ENCODE peak calls at places on chromosome 3, in five cellular contexts. One of them, this sample, is unnamed.

GRCh38 chr3:195908439-195909293 is at the start of gene TNK2:
- DNase-seq in A549: peak; percentile 19
- DNase-seq in IMR-90: no peak
- DNase-seq in GM12878: no peak
- DNase-seq in HepG2: no peak
- DNase-seq in this sample: peak; percentile 39

GRCh38 chr3:64798316-64798715 is 110.5 kb upstream of the ADAMTS9 start:
- DNase-seq in A549: no peak
- DNase-seq in IMR-90: no peak
- DNase-seq in GM12878: no peak
- DNase-seq in HepG2: no peak
- DNase-seq in this sample: no peak

GRCh38 chr3:142904639-142905441 is 16.0 kb upstream of the PCOLCE2 start:
- DNase-seq in A549: no peak
- DNase-seq in IMR-90: no peak
- DNase-seq in GM12878: no peak
- DNase-seq in HepG2: peak; percentile 15
- DNase-seq in this sample: no peak

GRCh38 chr3:121152573-121152972 is 244.6 kb downstream of the STXBP5L start:
- DNase-seq in A549: no peak
- DNase-seq in IMR-90: no peak
- DNase-seq in GM12878: no peak
- DNase-seq in HepG2: peak; percentile 2
- DNase-seq in this sample: no peak

GRCh38 chr3:51941798-51942602 is at the start of the genes PARP3 and RRP9:
- DNase-seq in A549: peak; percentile 97
- DNase-seq in IMR-90: peak; percentile 100
- DNase-seq in GM12878: peak; percentile 99
- DNase-seq in HepG2: peak; percentile 99
- DNase-seq in this sample: peak; percentile 93

GRCh38 chr3:59644479-59645075 is 594.8 kb upstream of the CFAP20DC start:
- DNase-seq in A549: no peak
- DNase-seq in IMR-90: no peak
- DNase-seq in GM12878: no peak
- DNase-seq in HepG2: no peak
- DNase-seq in this sample: no peak

GRCh38 chr3:121663171-121663847 is 2.6 kb upstream of the HCLS1 start:
- DNase-seq in A549: no peak
- DNase-seq in IMR-90: no peak
- DNase-seq in GM12878: no peak
- DNase-seq in HepG2: peak; percentile 32
- DNase-seq in this sample: no peak

GRCh38 chr3:18295171-18295920 is 129.8 kb downstream of the SATB1 start:
- DNase-seq in A549: peak; percentile 43
- DNase-seq in IMR-90: peak; percentile 46
- DNase-seq in GM12878: no peak
- DNase-seq in HepG2: peak; percentile 21
- DNase-seq in this sample: peak; percentile 30

GRCh38 chr3:129121016-129121791 is 400 bp downstream of the RAB43 start:
- DNase-seq in A549: no peak
- DNase-seq in IMR-90: peak; percentile 26
- DNase-seq in GM12878: no peak
- DNase-seq in HepG2: no peak
- DNase-seq in this sample: no peak

GRCh38 chr3:56883828-56884227 is 82.1 kb upstream of the ARHGEF3 start:
- DNase-seq in A549: no peak
- DNase-seq in IMR-90: no peak
- DNase-seq in GM12878: no peak
- DNase-seq in HepG2: no peak
- DNase-seq in this sample: no peak

DNA sequence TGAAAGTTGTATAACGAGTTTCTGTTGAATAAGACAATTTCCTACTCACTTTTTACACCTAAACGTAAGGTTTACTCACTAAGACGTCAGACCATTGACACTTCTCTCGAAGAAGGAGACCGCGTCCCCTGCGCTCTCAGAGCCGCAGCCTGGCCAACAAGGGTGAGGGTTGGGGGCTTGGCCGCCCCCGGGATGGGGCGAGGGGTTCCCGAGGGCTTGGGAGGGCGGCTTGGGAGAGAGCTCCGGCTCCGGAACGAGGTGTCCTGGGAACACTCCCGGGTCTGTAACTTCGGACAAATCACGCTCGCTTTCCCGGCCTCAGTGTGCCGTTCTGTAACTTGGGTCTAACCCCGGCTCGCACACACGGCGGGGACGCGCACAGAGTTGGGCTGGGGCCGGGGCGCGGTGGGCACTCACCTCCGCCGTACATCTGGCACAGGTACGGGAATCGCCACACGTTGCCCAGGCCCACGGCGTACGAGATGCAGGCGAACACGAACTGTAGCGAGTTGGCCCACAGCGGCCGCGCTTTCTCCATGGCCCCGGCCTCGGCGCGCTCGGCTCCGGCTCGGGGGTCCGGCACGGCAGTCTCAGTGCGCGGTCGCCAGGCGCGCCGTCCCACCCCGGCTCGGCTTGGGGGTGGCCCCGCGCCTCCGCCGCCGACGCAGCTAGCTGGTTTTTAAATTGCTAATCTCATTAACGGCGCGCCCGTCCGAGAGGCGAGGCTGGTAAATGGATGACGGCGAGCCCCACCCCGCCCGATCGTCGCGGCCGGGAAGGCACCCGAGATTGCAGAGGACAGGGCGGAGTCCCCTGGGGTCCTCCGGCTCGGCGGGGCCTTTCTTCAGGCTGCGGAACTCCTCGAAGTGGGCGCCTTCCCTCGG is at the start of gene SLC6A20:
- DNase-seq in A549: no peak
- DNase-seq in IMR-90: no peak
- DNase-seq in GM12878: no peak
- DNase-seq in HepG2: no peak
- DNase-seq in this sample: no peak
- TF ChIP-seq POLR2A in A549: no peak
- TF ChIP-seq POLR2A in IMR-90: no peak
- TF ChIP-seq POLR2A in GM12878: no peak
- TF ChIP-seq POLR2A in HepG2: no peak
- TF ChIP-seq POLR2A in this sample: no peak

GRCh38 chr3:62132027-62132590 is 241.2 kb downstream of the FEZF2 start:
- DNase-seq in A549: no peak
- DNase-seq in IMR-90: no peak
- DNase-seq in GM12878: no peak
- DNase-seq in HepG2: no peak
- DNase-seq in this sample: no peak

GRCh38 chr3:62133015-62133414 is 240.3 kb downstream of the FEZF2 start:
- DNase-seq in A549: no peak
- DNase-seq in IMR-90: no peak
- DNase-seq in GM12878: no peak
- DNase-seq in HepG2: no peak
- DNase-seq in this sample: no peak

GRCh38 chr3:62131620-62132019 is 241.7 kb downstream of the FEZF2 start:
- DNase-seq in A549: no peak
- DNase-seq in IMR-90: peak; percentile 11
- DNase-seq in GM12878: no peak
- DNase-seq in HepG2: no peak
- DNase-seq in this sample: peak; percentile 28

GRCh38 chr3:62135731-62136130 is 237.6 kb downstream of the FEZF2 start:
- DNase-seq in A549: no peak
- DNase-seq in IMR-90: no peak
- DNase-seq in GM12878: no peak
- DNase-seq in HepG2: no peak
- DNase-seq in this sample: no peak

DNA sequence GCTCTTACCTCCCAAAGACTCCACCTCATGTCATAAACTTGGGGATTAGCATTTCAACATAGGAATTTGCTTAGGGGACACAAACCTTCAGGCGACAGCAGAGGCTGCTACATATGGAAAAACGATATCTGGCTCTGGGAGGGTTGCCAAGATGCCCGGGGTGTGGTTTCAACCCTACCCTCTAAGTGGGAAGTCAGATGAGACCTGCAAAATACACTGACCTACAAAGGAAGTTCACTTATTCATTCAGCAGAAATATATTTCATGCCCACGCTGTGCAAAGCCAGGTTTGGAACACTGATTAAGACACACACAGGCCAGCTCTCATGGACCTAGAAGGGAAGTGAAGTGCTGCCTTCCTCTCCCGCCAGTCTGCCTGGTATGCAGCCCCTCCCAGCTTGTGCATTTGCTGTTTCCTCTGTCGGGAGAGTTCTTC is 239.3 kb downstream of the FEZF2 start:
- DNase-seq in A549: no peak
- DNase-seq in IMR-90: peak; percentile 8
- DNase-seq in GM12878: no peak
- DNase-seq in HepG2: no peak
- DNase-seq in this sample: no peak
- TF ChIP-seq RFX5 in A549: no peak
- TF ChIP-seq RFX5 in IMR-90: no peak
- TF ChIP-seq RFX5 in GM12878: no peak
- TF ChIP-seq RFX5 in HepG2: no peak
- TF ChIP-seq RFX5 in this sample: no peak

GRCh38 chr3:42398080-42398479 is 12.3 kb downstream of the LYZL4 start:
- DNase-seq in A549: no peak
- DNase-seq in IMR-90: no peak
- DNase-seq in GM12878: no peak
- DNase-seq in HepG2: no peak
- DNase-seq in this sample: no peak

GRCh38 chr3:42397644-42398043 is 12.8 kb downstream of the LYZL4 start:
- DNase-seq in A549: no peak
- DNase-seq in IMR-90: no peak
- DNase-seq in GM12878: no peak
- DNase-seq in HepG2: no peak
- DNase-seq in this sample: no peak

DNA sequence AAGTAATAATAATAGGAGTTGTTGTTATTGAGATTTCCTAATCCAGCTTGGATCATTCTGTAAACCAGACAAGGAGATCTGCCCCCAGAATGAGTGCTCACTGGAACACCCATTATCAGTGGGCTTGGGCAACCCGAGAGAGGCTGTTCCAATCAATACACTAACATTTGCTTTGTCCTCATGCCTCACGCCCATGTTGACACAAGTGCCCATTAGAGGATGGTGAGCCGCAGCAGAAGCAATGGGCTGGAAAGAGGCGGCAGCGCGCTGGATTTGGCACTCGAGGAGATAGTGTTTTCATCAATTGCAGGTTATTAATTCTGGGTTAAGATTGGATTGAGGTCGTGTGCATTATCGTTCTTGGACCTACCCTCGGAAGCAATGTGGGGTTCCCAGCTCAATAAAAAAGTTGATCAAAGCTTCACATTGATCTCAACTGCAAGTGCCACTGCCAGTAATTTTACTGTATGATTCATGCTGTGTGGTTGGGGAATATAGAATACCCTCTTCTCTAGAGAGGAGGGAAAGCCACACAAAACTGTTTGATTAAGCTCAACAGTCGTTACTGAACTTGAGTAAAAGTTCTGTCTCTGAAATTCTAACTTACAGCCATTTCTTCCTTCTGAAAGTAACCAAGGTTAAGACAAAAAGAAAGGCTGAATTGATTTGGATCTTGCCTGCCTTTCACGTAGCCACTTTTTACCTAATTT is 15.7 kb downstream of the LYZL4 start:
- DNase-seq in A549: no peak
- DNase-seq in IMR-90: no peak
- DNase-seq in GM12878: no peak
- DNase-seq in HepG2: no peak
- DNase-seq in this sample: no peak
- TF ChIP-seq POLR2A in A549: no peak
- TF ChIP-seq POLR2A in IMR-90: no peak
- TF ChIP-seq POLR2A in GM12878: no peak
- TF ChIP-seq POLR2A in HepG2: no peak
- TF ChIP-seq POLR2A in this sample: no peak

GRCh38 chr3:72848703-72849081 is 447 bp upstream of the SHQ1 start:
- DNase-seq in A549: no peak
- DNase-seq in IMR-90: no peak
- DNase-seq in GM12878: peak; percentile 71
- DNase-seq in HepG2: no peak
- DNase-seq in this sample: no peak
- TF ChIP-seq RFX5 in A549: no peak
- TF ChIP-seq RFX5 in IMR-90: no peak
- TF ChIP-seq RFX5 in GM12878: no peak
- TF ChIP-seq RFX5 in HepG2: no peak
- TF ChIP-seq RFX5 in this sample: no peak

DNA sequence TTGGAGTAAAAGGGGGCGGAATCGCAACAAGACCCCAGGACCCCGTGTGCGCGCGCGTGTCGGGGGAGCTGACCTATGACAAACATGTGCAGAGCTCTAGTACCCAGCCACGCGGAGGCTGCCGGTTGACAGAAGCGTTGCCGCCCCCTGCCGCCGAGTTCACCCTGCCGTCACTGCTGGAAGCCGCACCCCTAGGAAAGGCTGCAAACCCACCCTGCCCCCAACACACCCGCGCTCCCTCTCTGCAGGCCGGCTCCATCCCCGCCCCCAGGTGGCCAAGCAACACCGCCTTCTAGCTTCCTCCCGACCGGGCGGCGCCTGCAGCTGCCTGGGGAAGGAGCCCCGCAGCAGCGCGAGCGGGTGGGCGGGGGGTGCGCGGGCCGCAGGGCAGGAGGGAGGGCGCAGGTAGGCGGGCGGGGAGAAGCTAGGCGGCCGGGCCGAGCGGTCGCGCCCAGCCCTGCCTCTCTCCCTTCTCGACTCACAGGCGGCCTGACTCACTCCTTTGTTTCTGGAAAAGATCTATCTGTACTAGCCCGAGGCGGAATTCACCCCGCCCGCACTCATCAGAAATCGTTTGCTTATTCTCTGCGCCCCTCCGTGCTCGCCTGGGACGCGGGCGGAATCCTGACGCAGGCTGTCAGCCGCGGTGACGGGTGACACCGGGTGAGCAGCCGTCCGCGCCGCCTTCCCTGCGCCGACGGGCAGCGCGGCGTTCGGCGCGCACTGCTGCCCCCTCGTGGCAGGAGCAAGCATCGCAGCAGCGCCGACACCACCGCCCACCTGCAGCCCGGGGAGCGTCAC is 160.8 kb downstream of the GAP43 start:
- DNase-seq in A549: peak; percentile 90
- DNase-seq in IMR-90: peak; percentile 93
- DNase-seq in GM12878: peak; percentile 15
- DNase-seq in HepG2: peak; percentile 87
- DNase-seq in this sample: peak; percentile 81
- TF ChIP-seq POLR2A in A549: peak; percentile 36
- TF ChIP-seq POLR2A in IMR-90: peak; percentile 79
- TF ChIP-seq POLR2A in GM12878: peak; percentile 62
- TF ChIP-seq POLR2A in HepG2: peak; percentile 14
- TF ChIP-seq POLR2A in this sample: no peak

DNA sequence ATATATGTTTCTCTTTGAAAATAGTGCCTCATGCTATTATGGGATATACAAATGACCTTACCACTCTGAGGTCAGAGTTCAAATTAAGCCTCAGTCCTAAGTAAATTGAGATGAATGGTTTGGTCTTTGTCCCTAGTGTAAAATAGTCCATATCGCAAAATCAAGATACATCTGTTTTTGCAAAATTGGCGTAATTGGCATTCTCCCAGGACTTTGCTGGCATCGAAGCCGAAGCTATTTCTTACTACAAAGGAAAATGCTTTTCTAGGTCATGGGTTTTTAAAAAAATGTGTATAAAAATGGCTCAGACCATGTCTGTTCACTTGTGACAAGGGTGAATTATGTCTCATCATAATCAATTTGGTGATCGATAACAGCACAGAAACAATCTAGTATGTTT is 25.9 kb downstream of the ROBO2 start:
- DNase-seq in A549: no peak
- DNase-seq in IMR-90: no peak
- DNase-seq in GM12878: no peak
- DNase-seq in HepG2: no peak
- DNase-seq in this sample: no peak
- TF ChIP-seq RFX5 in A549: no peak
- TF ChIP-seq RFX5 in IMR-90: no peak
- TF ChIP-seq RFX5 in GM12878: no peak
- TF ChIP-seq RFX5 in HepG2: no peak
- TF ChIP-seq RFX5 in this sample: no peak

GRCh38 chr3:15859507-15860013 is 61.8 kb upstream of the ANKRD28 start:
- DNase-seq in A549: peak; percentile 58
- DNase-seq in IMR-90: peak; percentile 74
- DNase-seq in GM12878: no peak
- DNase-seq in HepG2: peak; percentile 65
- DNase-seq in this sample: peak; percentile 96
- TF ChIP-seq POLR2A in A549: peak; percentile 14
- TF ChIP-seq POLR2A in IMR-90: no peak
- TF ChIP-seq POLR2A in GM12878: peak; percentile 64
- TF ChIP-seq POLR2A in HepG2: peak; percentile 44
- TF ChIP-seq POLR2A in this sample: peak; percentile 76